ENCODE peak calls at places on chromosomes 11 and 22, in six cellular contexts. One of them, this sample, is unnamed.

GRCh38 chr11:101456812-101457211 is 127.0 kb downstream of the TRPC6 start:
- DNase-seq in PC-3: peak
- DNase-seq in kidney: no peak
- DNase-seq in cardiac fibroblast: peak
- DNase-seq in neuronal stem cell: no peak
- DNase-seq in fibroblast of the aortic adventitia: peak
- DNase-seq in this sample: peak

GRCh38 chr11:257766-258493 is 20.3 kb upstream of the NLRP6 start:
- DNase-seq in neuronal stem cell: no peak
- DNase-seq in fibroblast of the aortic adventitia: no peak
- DNase-seq in PC-3: peak
- DNase-seq in kidney: no peak
- DNase-seq in cardiac fibroblast: no peak
- DNase-seq in this sample: no peak

GRCh38 chr22:34804588-34804987 is 261.4 kb upstream of the ISX start:
- DNase-seq in neuronal stem cell: no peak
- DNase-seq in kidney: no peak
- DNase-seq in PC-3: no peak
- DNase-seq in fibroblast of the aortic adventitia: no peak
- DNase-seq in cardiac fibroblast: no peak
- DNase-seq in this sample: no peak

GRCh38 chr22:40263191-40263590 is 83.1 kb upstream of the ADSL start:
- DNase-seq in kidney: peak
- DNase-seq in neuronal stem cell: no peak
- DNase-seq in fibroblast of the aortic adventitia: peak
- DNase-seq in cardiac fibroblast: peak
- DNase-seq in PC-3: no peak
- DNase-seq in this sample: no peak

GRCh38 chr11:29019960-29020683 is 911.9 kb downstream of the METTL15 start:
- DNase-seq in neuronal stem cell: no peak
- DNase-seq in PC-3: peak
- DNase-seq in cardiac fibroblast: peak
- DNase-seq in fibroblast of the aortic adventitia: peak
- DNase-seq in kidney: no peak
- DNase-seq in this sample: peak

GRCh38 chr11:116558504-116559252 is 214.1 kb downstream of the BUD13 start:
- DNase-seq in cardiac fibroblast: peak
- DNase-seq in neuronal stem cell: no peak
- DNase-seq in kidney: peak
- DNase-seq in PC-3: peak
- DNase-seq in fibroblast of the aortic adventitia: peak
- DNase-seq in this sample: no peak

GRCh38 chr22:36036167-36036624 is 7.6 kb upstream of the RBFOX2 start:
- DNase-seq in PC-3: no peak
- DNase-seq in fibroblast of the aortic adventitia: no peak
- DNase-seq in neuronal stem cell: no peak
- DNase-seq in kidney: no peak
- DNase-seq in cardiac fibroblast: no peak
- DNase-seq in this sample: no peak

GRCh38 chr11:74926304-74927030 is 22.4 kb downstream of the XRRA1 start:
- DNase-seq in kidney: no peak
- DNase-seq in neuronal stem cell: no peak
- DNase-seq in PC-3: peak
- DNase-seq in fibroblast of the aortic adventitia: no peak
- DNase-seq in cardiac fibroblast: peak
- DNase-seq in this sample: no peak

GRCh38 chr11:95095858-95096587 is 6.4 kb downstream of the ENDOD1 start:
- DNase-seq in neuronal stem cell: no peak
- DNase-seq in fibroblast of the aortic adventitia: peak
- DNase-seq in cardiac fibroblast: peak
- DNase-seq in kidney: no peak
- DNase-seq in PC-3: peak
- DNase-seq in this sample: peak

GRCh38 chr11:75240381-75241035 is at the start of gene TPBGL:
- DNase-seq in neuronal stem cell: peak
- DNase-seq in fibroblast of the aortic adventitia: no peak
- DNase-seq in PC-3: no peak
- DNase-seq in cardiac fibroblast: no peak
- DNase-seq in kidney: peak
- DNase-seq in this sample: no peak

GRCh38 chr11:65121447-65121864 is 478 bp downstream of the FAU start:
- DNase-seq in fibroblast of the aortic adventitia: no peak
- DNase-seq in cardiac fibroblast: peak
- DNase-seq in neuronal stem cell: no peak
- DNase-seq in kidney: peak
- DNase-seq in PC-3: no peak
- DNase-seq in this sample: no peak

GRCh38 chr11:8033791-8034585 is 46.9 kb downstream of the EIF3F start:
- DNase-seq in neuronal stem cell: no peak
- DNase-seq in kidney: no peak
- DNase-seq in fibroblast of the aortic adventitia: no peak
- DNase-seq in PC-3: no peak
- DNase-seq in cardiac fibroblast: no peak
- DNase-seq in this sample: no peak

GRCh38 chr11:91798240-91798639 is 426.4 kb upstream of the FAT3 start:
- DNase-seq in PC-3: no peak
- DNase-seq in cardiac fibroblast: no peak
- DNase-seq in kidney: peak
- DNase-seq in neuronal stem cell: no peak
- DNase-seq in fibroblast of the aortic adventitia: no peak
- DNase-seq in this sample: no peak

GRCh38 chr11:70912226-70912840 is 340.0 kb downstream of the SHANK2 start:
- DNase-seq in fibroblast of the aortic adventitia: no peak
- DNase-seq in kidney: peak
- DNase-seq in PC-3: no peak
- DNase-seq in cardiac fibroblast: peak
- DNase-seq in neuronal stem cell: no peak
- DNase-seq in this sample: peak

GRCh38 chr11:62125316-62125715 is 1.5 kb downstream of the INCENP start:
- DNase-seq in PC-3: peak
- DNase-seq in neuronal stem cell: no peak
- DNase-seq in cardiac fibroblast: no peak
- DNase-seq in kidney: no peak
- DNase-seq in fibroblast of the aortic adventitia: no peak
- DNase-seq in this sample: peak

GRCh38 chr11:62127426-62127825 is 3.6 kb downstream of the INCENP start:
- DNase-seq in kidney: no peak
- DNase-seq in PC-3: no peak
- DNase-seq in cardiac fibroblast: no peak
- DNase-seq in neuronal stem cell: no peak
- DNase-seq in fibroblast of the aortic adventitia: no peak
- DNase-seq in this sample: no peak

GRCh38 chr11:62123669-62124185 is at the start of gene INCENP:
- DNase-seq in PC-3: peak
- DNase-seq in neuronal stem cell: peak
- DNase-seq in fibroblast of the aortic adventitia: peak
- DNase-seq in cardiac fibroblast: peak
- DNase-seq in kidney: peak
- DNase-seq in this sample: peak

GRCh38 chr11:62124186-62125113 is 639 bp downstream of the INCENP start:
- DNase-seq in neuronal stem cell: no peak
- DNase-seq in fibroblast of the aortic adventitia: no peak
- DNase-seq in cardiac fibroblast: peak
- DNase-seq in PC-3: peak
- DNase-seq in kidney: no peak
- DNase-seq in this sample: peak

GRCh38 chr11:62125881-62126280 is 2.1 kb downstream of the INCENP start:
- DNase-seq in fibroblast of the aortic adventitia: no peak
- DNase-seq in PC-3: no peak
- DNase-seq in kidney: no peak
- DNase-seq in neuronal stem cell: no peak
- DNase-seq in cardiac fibroblast: no peak
- DNase-seq in this sample: no peak
- H3K4me3 ChIP-seq in fibroblast of the aortic adventitia: no peak
- H3K4me3 ChIP-seq in PC-3: peak
- H3K4me3 ChIP-seq in kidney: no peak
- H3K4me3 ChIP-seq in neuronal stem cell: no peak
- H3K4me3 ChIP-seq in cardiac fibroblast: no peak
- H3K4me3 ChIP-seq in this sample: no peak

GRCh38 chr11:124896071-124896750 is 1.5 kb downstream of the ROBO4 start:
- DNase-seq in PC-3: peak
- DNase-seq in cardiac fibroblast: no peak
- DNase-seq in fibroblast of the aortic adventitia: no peak
- DNase-seq in neuronal stem cell: no peak
- DNase-seq in kidney: no peak
- DNase-seq in this sample: no peak
- H3K4me3 ChIP-seq in PC-3: no peak
- H3K4me3 ChIP-seq in cardiac fibroblast: no peak
- H3K4me3 ChIP-seq in fibroblast of the aortic adventitia: no peak
- H3K4me3 ChIP-seq in neuronal stem cell: no peak
- H3K4me3 ChIP-seq in kidney: no peak
- H3K4me3 ChIP-seq in this sample: no peak

DNA sequence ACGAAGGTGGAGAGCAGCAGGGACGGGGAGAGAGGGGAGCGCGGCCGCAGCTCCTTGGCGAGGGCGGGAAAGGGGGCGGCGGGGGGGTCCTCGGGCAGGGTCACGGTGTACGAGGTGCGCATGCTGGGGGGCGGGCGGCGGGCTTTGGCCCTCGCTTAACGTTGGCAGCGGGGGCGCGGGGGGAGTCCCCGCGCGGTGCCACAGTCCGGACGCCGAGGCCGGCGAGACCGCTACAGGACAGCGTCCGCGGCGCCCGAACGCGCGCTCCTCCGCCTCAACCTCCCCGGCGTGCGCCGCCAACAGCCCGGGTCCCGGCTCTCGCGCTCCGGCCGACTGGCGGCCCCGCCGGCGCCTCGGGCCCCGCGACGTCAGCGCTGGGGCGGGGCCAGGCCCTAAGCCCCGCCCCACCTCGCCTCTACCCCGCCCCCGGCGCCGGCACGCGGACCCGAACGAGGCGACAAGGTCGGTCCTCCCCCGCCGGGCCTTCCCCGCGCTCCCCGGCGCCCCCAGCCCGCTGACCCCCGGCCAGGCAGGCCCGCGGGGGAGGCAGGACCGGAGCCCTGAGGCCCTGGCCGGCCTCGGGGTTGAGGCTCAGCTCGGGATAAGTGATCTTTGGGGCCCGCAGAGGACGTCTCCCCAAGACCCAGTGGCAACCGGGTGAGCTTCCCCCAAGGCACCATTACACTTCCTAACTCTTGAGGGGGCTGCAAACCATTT is 17.5 kb downstream of the USP2 start:
- DNase-seq in PC-3: peak
- DNase-seq in cardiac fibroblast: no peak
- DNase-seq in neuronal stem cell: peak
- DNase-seq in fibroblast of the aortic adventitia: no peak
- DNase-seq in kidney: peak
- DNase-seq in this sample: no peak
- H3K4me3 ChIP-seq in PC-3: no peak
- H3K4me3 ChIP-seq in cardiac fibroblast: peak
- H3K4me3 ChIP-seq in neuronal stem cell: peak
- H3K4me3 ChIP-seq in fibroblast of the aortic adventitia: peak
- H3K4me3 ChIP-seq in kidney: peak
- H3K4me3 ChIP-seq in this sample: peak

DNA sequence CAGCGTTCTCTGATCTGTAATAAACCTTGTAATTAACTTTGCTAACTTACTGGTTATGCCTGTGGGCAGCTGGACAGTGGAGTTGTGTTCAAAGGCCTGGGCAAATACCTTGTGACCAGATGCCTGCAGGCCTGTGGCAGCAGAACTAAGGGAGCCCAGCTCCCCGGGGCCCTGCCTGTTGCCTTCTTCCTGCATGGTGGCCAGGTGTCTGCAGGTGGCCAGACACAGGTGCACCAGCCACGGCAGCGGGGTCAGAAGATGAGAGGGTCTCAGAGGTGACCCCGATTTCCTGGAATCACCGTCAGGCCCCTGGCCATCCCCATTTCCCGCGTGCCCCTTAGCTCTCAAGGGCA is 127.2 kb downstream of the OSBP2 start:
- DNase-seq in cardiac fibroblast: no peak
- DNase-seq in neuronal stem cell: no peak
- DNase-seq in fibroblast of the aortic adventitia: no peak
- DNase-seq in PC-3: no peak
- DNase-seq in kidney: no peak
- DNase-seq in this sample: no peak
- H3K4me3 ChIP-seq in cardiac fibroblast: peak
- H3K4me3 ChIP-seq in neuronal stem cell: peak
- H3K4me3 ChIP-seq in fibroblast of the aortic adventitia: peak
- H3K4me3 ChIP-seq in PC-3: peak
- H3K4me3 ChIP-seq in kidney: peak
- H3K4me3 ChIP-seq in this sample: peak

GRCh38 chr22:19169002-19169946 is 9.3 kb downstream of the SLC25A1 start:
- DNase-seq in neuronal stem cell: peak
- DNase-seq in kidney: no peak
- DNase-seq in fibroblast of the aortic adventitia: no peak
- DNase-seq in cardiac fibroblast: no peak
- DNase-seq in PC-3: no peak
- DNase-seq in this sample: no peak

GRCh38 chr22:19167106-19167869 is 11.2 kb downstream of the SLC25A1 start:
- DNase-seq in PC-3: no peak
- DNase-seq in neuronal stem cell: no peak
- DNase-seq in kidney: no peak
- DNase-seq in fibroblast of the aortic adventitia: no peak
- DNase-seq in cardiac fibroblast: no peak
- DNase-seq in this sample: peak

GRCh38 chr22:19172213-19173046 is 6.1 kb downstream of the SLC25A1 start:
- DNase-seq in cardiac fibroblast: no peak
- DNase-seq in kidney: no peak
- DNase-seq in neuronal stem cell: no peak
- DNase-seq in fibroblast of the aortic adventitia: no peak
- DNase-seq in PC-3: no peak
- DNase-seq in this sample: no peak

GRCh38 chr22:19168088-19168890 is 10.2 kb downstream of the SLC25A1 start:
- DNase-seq in cardiac fibroblast: no peak
- DNase-seq in fibroblast of the aortic adventitia: no peak
- DNase-seq in PC-3: no peak
- DNase-seq in neuronal stem cell: no peak
- DNase-seq in kidney: no peak
- DNase-seq in this sample: no peak

GRCh38 chr22:19169947-19170318 is 8.6 kb downstream of the SLC25A1 start:
- DNase-seq in neuronal stem cell: no peak
- DNase-seq in PC-3: no peak
- DNase-seq in kidney: peak
- DNase-seq in cardiac fibroblast: no peak
- DNase-seq in fibroblast of the aortic adventitia: no peak
- DNase-seq in this sample: no peak
- H3K4me3 ChIP-seq in neuronal stem cell: no peak
- H3K4me3 ChIP-seq in PC-3: peak
- H3K4me3 ChIP-seq in kidney: no peak
- H3K4me3 ChIP-seq in cardiac fibroblast: no peak
- H3K4me3 ChIP-seq in fibroblast of the aortic adventitia: peak
- H3K4me3 ChIP-seq in this sample: no peak

DNA sequence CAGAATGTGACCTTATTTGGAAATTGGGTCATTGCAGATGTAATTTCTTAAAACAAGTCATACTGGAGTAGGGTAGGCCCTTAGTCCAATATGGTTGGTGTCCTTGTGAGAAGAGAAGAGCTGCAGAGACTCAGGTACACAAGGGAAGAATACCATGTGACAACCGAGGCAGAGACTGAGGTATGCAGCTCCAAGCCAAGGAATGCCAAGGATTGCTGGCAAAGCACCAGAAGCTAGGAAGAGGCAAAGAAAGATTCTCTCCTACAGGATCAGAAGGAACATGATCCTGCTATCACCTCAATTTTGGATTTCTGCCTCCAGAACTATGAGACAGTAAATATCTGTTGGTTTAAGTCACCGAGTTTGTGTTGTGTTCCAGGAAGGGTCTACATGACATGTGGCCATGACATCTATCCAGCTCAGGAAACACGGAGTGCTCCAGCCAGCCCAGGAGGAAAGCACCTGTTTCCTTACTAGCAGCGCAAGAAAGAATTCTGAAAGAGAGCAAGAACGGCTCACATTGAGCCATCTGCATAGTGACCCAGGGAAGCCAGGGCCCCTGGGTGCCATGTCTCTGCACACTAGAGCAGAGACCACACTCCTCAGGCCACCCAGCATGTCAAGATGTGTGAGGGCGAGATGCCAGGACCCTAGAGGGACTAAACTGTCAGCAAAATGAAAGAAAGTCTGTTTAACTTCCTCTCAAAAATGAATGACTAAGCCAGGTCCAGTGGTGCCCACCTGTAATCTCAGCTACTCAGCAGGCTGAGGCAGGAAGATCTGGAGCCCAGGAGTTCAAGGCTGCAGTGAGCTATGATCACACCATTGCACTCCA is 35.5 kb upstream of the GALNT18 start:
- DNase-seq in cardiac fibroblast: no peak
- DNase-seq in neuronal stem cell: no peak
- DNase-seq in PC-3: no peak
- DNase-seq in fibroblast of the aortic adventitia: no peak
- DNase-seq in kidney: no peak
- DNase-seq in this sample: no peak
- H3K4me3 ChIP-seq in cardiac fibroblast: no peak
- H3K4me3 ChIP-seq in neuronal stem cell: no peak
- H3K4me3 ChIP-seq in PC-3: no peak
- H3K4me3 ChIP-seq in fibroblast of the aortic adventitia: no peak
- H3K4me3 ChIP-seq in kidney: no peak
- H3K4me3 ChIP-seq in this sample: no peak

This sample was measured in bronchial epithelial cell.